ENCODE peak calls at places on chromosomes 3 and 15, in five cellular contexts. V, Y, R, Z and U are unnamed samples.

GRCh38 chr3:122988507-122988906 is 39.1 kb downstream of the SEMA5B start:
- DNase-seq in Z (no peak), Y (peak), V (peak), R (no peak), U (no peak)

GRCh38 chr3:64209866-64210609 is 15.2 kb downstream of the PRICKLE2 start:
- DNase-seq in Y (no peak), Z (no peak), V (peak), R (no peak), U (no peak)

GRCh38 chr3:96622878-96623277 is 191.5 kb upstream of the EPHA6 start:
- DNase-seq in V (no peak), Z (no peak), Y (no peak), R (no peak), U (no peak)

GRCh38 chr15:89243046-89243690 is 611 bp upstream of the FANCI start:
- DNase-seq in R (no peak), Y (no peak), V (peak), Z (no peak), U (no peak)

GRCh38 chr3:113791381-113791780 is 44.5 kb downstream of the ATP6V1A start:
- DNase-seq in Z (no peak), Y (no peak), R (no peak), V (no peak), U (no peak)

GRCh38 chr3:123780656-123781055 is 103.5 kb downstream of the MYLK start:
- DNase-seq in Z (no peak), R (no peak), V (no peak), Y (no peak), U (no peak)

GRCh38 chr3:11545186-11545851 is 98.4 kb downstream of the VGLL4 start:
- DNase-seq in V (no peak), Z (no peak), Y (no peak), R (no peak), U (no peak)

GRCh38 chr3:38649500-38650247 is at the start of gene SCN5A:
- DNase-seq in Y (peak), R (peak), V (peak), Z (peak), U (peak)

GRCh38 chr3:129022114-129022994 is 21.2 kb downstream of the EFCC1 start:
- DNase-seq in R (no peak), Z (no peak), Y (no peak), V (peak), U (no peak)

GRCh38 chr3:59367150-59367549 is 317.3 kb upstream of the CFAP20DC start:
- DNase-seq in Y (no peak), Z (no peak), R (no peak), V (no peak), U (no peak)

GRCh38 chr3:57026918-57027317 is 33.5 kb upstream of the SPATA12 start:
- DNase-seq in Z (no peak), Y (no peak), R (no peak), V (peak), U (peak)

GRCh38 chr3:189392969-189393368 is 221.2 kb downstream of the TPRG1 start:
- DNase-seq in Z (no peak), R (no peak), Y (no peak), V (no peak), U (peak)

GRCh38 chr3:13451301-13451673 is 28.8 kb upstream of the HDAC11 start:
- DNase-seq in Z (peak), R (no peak), Y (no peak), V (no peak), U (no peak)

GRCh38 chr3:131730581-131730980 is 227.8 kb upstream of the MRPL3 start:
- DNase-seq in V (peak), R (no peak), Z (no peak), Y (no peak), U (no peak)